ENCODE peak calls at places on chromosomes 2 and 18, in five cellular contexts. One of them, this sample, is unnamed.

GRCh38 chr2:147420517-147420916 is 424.3 kb upstream of the ACVR2A start:
- DNase-seq in mammary epithelial cell: no peak
- DNase-seq in PC-9: no peak
- DNase-seq in H9: peak; percentile 33
- DNase-seq in right lobe of liver: no peak
- DNase-seq in this sample: no peak

GRCh38 chr18:55100817-55101457 is 141.7 kb upstream of the CCDC68 start:
- DNase-seq in mammary epithelial cell: peak; percentile 73
- DNase-seq in PC-9: peak; percentile 39
- DNase-seq in H9: no peak
- DNase-seq in right lobe of liver: no peak
- DNase-seq in this sample: peak; percentile 80

GRCh38 chr2:142130111-142131015 is 453 bp downstream of the LRP1B start:
- DNase-seq in mammary epithelial cell: peak; percentile 69
- DNase-seq in PC-9: peak; percentile 64
- DNase-seq in H9: peak; percentile 72
- DNase-seq in right lobe of liver: peak; percentile 62
- DNase-seq in this sample: peak; percentile 27

GRCh38 chr2:152644197-152644873 is 72.9 kb downstream of the PRPF40A start:
- DNase-seq in mammary epithelial cell: no peak
- DNase-seq in PC-9: no peak
- DNase-seq in H9: no peak
- DNase-seq in right lobe of liver: no peak
- DNase-seq in this sample: no peak

GRCh38 chr2:163132850-163133249 is 294.3 kb upstream of the KCNH7 start:
- DNase-seq in mammary epithelial cell: no peak
- DNase-seq in PC-9: no peak
- DNase-seq in H9: no peak
- DNase-seq in right lobe of liver: no peak
- DNase-seq in this sample: no peak

GRCh38 chr2:6685447-6685846 is 180.3 kb downstream of the CMPK2 start:
- DNase-seq in mammary epithelial cell: no peak
- DNase-seq in PC-9: no peak
- DNase-seq in H9: no peak
- DNase-seq in right lobe of liver: no peak
- DNase-seq in this sample: no peak

GRCh38 chr2:199989822-199990221 is 34.4 kb downstream of the MAIP1 start:
- DNase-seq in mammary epithelial cell: no peak
- DNase-seq in PC-9: no peak
- DNase-seq in H9: no peak
- DNase-seq in right lobe of liver: no peak
- DNase-seq in this sample: no peak

GRCh38 chr18:63178526-63178880 is 141.1 kb downstream of the BCL2 start:
- DNase-seq in mammary epithelial cell: no peak
- DNase-seq in PC-9: no peak
- DNase-seq in H9: no peak
- DNase-seq in right lobe of liver: no peak
- DNase-seq in this sample: no peak

GRCh38 chr2:134365356-134365755 is 111.5 kb downstream of the MGAT5 start:
- DNase-seq in mammary epithelial cell: no peak
- DNase-seq in PC-9: no peak
- DNase-seq in H9: peak; percentile 43
- DNase-seq in right lobe of liver: no peak
- DNase-seq in this sample: peak; percentile 57

DNA sequence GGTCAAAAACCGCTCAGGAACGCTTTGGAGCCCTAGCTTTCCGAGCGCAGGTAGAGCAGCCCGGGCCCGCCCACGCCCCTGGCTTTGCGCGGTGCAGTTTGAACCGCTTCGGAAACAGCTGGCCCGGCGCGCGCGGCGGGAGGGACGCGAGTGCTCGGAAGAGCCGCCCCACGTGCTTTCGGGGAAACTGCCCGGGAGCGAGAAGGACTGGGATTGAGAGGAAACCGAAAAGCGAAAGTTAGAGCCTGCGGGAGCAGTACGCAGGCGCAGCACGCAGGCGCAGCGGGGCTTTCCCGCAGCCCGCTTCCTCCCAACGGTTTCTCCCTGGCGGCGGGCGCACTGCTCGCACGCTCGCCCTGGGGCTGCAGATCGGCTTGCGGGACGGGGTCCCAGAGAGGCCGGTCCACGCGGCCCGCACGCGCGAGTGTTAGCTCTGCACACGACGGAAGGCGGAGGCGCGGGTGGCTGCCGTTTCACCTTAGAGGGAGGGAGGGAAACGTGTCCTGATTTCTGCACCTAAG is 6.3 kb upstream of the STAT1 start:
- DNase-seq in mammary epithelial cell: peak; percentile 98
- DNase-seq in PC-9: peak; percentile 92
- DNase-seq in H9: peak; percentile 96
- DNase-seq in right lobe of liver: peak; percentile 96
- DNase-seq in this sample: peak; percentile 94
- TF ChIP-seq CTCF in mammary epithelial cell: no peak
- TF ChIP-seq CTCF in PC-9: no peak
- TF ChIP-seq CTCF in H9: peak; percentile 22
- TF ChIP-seq CTCF in right lobe of liver: no peak
- TF ChIP-seq CTCF in this sample: peak; percentile 12

GRCh38 chr2:224987733-224988132 is 54.5 kb downstream of the DOCK10 start:
- DNase-seq in mammary epithelial cell: no peak
- DNase-seq in PC-9: no peak
- DNase-seq in H9: no peak
- DNase-seq in right lobe of liver: no peak
- DNase-seq in this sample: no peak
- H3K4me1 ChIP-seq in mammary epithelial cell: peaks cover 11% of the 10 kb centered on the region
- H3K4me1 ChIP-seq in PC-9: no peaks in the 10 kb centered on the region
- H3K4me1 ChIP-seq in H9: no peaks in the 10 kb centered on the region
- H3K4me1 ChIP-seq in right lobe of liver: no peaks in the 10 kb centered on the region
- H3K4me1 ChIP-seq in this sample: peaks cover 8% of the 10 kb centered on the region

DNA sequence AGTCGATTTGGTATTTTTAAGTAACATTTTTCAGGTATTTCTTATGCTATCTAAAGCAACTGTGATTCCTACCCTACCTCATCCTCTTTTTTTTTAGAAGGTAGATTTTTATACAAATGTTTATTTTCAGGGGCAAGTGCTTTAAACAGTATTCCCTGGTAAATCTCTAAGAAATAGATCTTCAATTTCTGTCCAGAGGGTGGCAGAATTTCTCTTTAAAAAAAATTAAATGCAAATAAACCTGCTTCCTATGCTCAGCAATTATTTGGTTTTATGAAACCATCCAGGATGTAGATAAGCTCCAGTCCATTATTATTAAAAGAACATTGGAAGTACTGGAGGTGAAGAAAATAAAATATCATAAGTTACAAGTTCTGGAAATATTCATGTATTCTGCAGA is 191.9 kb downstream of the MYO3B start:
- DNase-seq in mammary epithelial cell: peak; percentile 20
- DNase-seq in PC-9: no peak
- DNase-seq in H9: no peak
- DNase-seq in right lobe of liver: no peak
- DNase-seq in this sample: no peak
- TF ChIP-seq CTCF in mammary epithelial cell: no peak
- TF ChIP-seq CTCF in PC-9: peak; percentile 67
- TF ChIP-seq CTCF in H9: peak; percentile 56
- TF ChIP-seq CTCF in right lobe of liver: peak; percentile 31
- TF ChIP-seq CTCF in this sample: peak; percentile 62

GRCh38 chr2:46915281-46915810 is at the start of gene MCFD2:
- DNase-seq in mammary epithelial cell: peak; percentile 12
- DNase-seq in PC-9: no peak
- DNase-seq in H9: no peak
- DNase-seq in right lobe of liver: peak; percentile 53
- DNase-seq in this sample: no peak
- H3K4me1 ChIP-seq in mammary epithelial cell: peaks cover 28% of the 10 kb centered on the region
- H3K4me1 ChIP-seq in PC-9: peaks cover 63% of the 10 kb centered on the region
- H3K4me1 ChIP-seq in H9: no peaks in the 10 kb centered on the region
- H3K4me1 ChIP-seq in right lobe of liver: peaks cover 44% of the 10 kb centered on the region
- H3K4me1 ChIP-seq in this sample: peaks cover 9% of the 10 kb centered on the region

GRCh38 chr2:172231508-172231907 is 128.8 kb upstream of the DLX2 start:
- DNase-seq in mammary epithelial cell: no peak
- DNase-seq in PC-9: no peak
- DNase-seq in H9: peak; percentile 14
- DNase-seq in right lobe of liver: no peak
- DNase-seq in this sample: no peak

GRCh38 chr2:172230783-172231446 is 128.2 kb upstream of the DLX2 start:
- DNase-seq in mammary epithelial cell: peak; percentile 57
- DNase-seq in PC-9: peak; percentile 84
- DNase-seq in H9: peak; percentile 29
- DNase-seq in right lobe of liver: no peak
- DNase-seq in this sample: peak; percentile 81

GRCh38 chr2:172233947-172234715 is 131.4 kb upstream of the DLX2 start:
- DNase-seq in mammary epithelial cell: no peak
- DNase-seq in PC-9: no peak
- DNase-seq in H9: no peak
- DNase-seq in right lobe of liver: no peak
- DNase-seq in this sample: no peak

GRCh38 chr2:172232638-172233253 is 130.0 kb upstream of the DLX2 start:
- DNase-seq in mammary epithelial cell: no peak
- DNase-seq in PC-9: no peak
- DNase-seq in H9: peak; percentile 3
- DNase-seq in right lobe of liver: no peak
- DNase-seq in this sample: no peak

GRCh38 chr2:172234716-172235661 is 132.3 kb upstream of the DLX2 start:
- DNase-seq in mammary epithelial cell: no peak
- DNase-seq in PC-9: no peak
- DNase-seq in H9: peak; percentile 83
- DNase-seq in right lobe of liver: no peak
- DNase-seq in this sample: no peak
- TF ChIP-seq CTCF in mammary epithelial cell: no peak
- TF ChIP-seq CTCF in PC-9: no peak
- TF ChIP-seq CTCF in H9: no peak
- TF ChIP-seq CTCF in right lobe of liver: no peak
- TF ChIP-seq CTCF in this sample: no peak

GRCh38 chr2:65407240-65407639 is 25.2 kb downstream of the SPRED2 start:
- DNase-seq in mammary epithelial cell: no peak
- DNase-seq in PC-9: no peak
- DNase-seq in H9: no peak
- DNase-seq in right lobe of liver: no peak
- DNase-seq in this sample: no peak
- H3K4me1 ChIP-seq in mammary epithelial cell: peaks cover 4% of the 10 kb centered on the region
- H3K4me1 ChIP-seq in PC-9: peaks cover 24% of the 10 kb centered on the region
- H3K4me1 ChIP-seq in H9: peaks cover 28% of the 10 kb centered on the region
- H3K4me1 ChIP-seq in right lobe of liver: peaks cover 25% of the 10 kb centered on the region
- H3K4me1 ChIP-seq in this sample: no peaks in the 10 kb centered on the region

GRCh38 chr18:10051877-10052631 is 138.2 kb downstream of the VAPA start:
- DNase-seq in mammary epithelial cell: peak; percentile 39
- DNase-seq in PC-9: no peak
- DNase-seq in H9: no peak
- DNase-seq in right lobe of liver: no peak
- DNase-seq in this sample: no peak

GRCh38 chr18:10050956-10051355 is 137.1 kb downstream of the VAPA start:
- DNase-seq in mammary epithelial cell: no peak
- DNase-seq in PC-9: no peak
- DNase-seq in H9: no peak
- DNase-seq in right lobe of liver: no peak
- DNase-seq in this sample: no peak

GRCh38 chr18:10047237-10047636 is 133.4 kb downstream of the VAPA start:
- DNase-seq in mammary epithelial cell: no peak
- DNase-seq in PC-9: no peak
- DNase-seq in H9: no peak
- DNase-seq in right lobe of liver: no peak
- DNase-seq in this sample: no peak

GRCh38 chr18:10052871-10053270 is 139.1 kb downstream of the VAPA start:
- DNase-seq in mammary epithelial cell: no peak
- DNase-seq in PC-9: no peak
- DNase-seq in H9: no peak
- DNase-seq in right lobe of liver: no peak
- DNase-seq in this sample: no peak

GRCh38 chr18:10049721-10050120 is 135.9 kb downstream of the VAPA start:
- DNase-seq in mammary epithelial cell: no peak
- DNase-seq in PC-9: no peak
- DNase-seq in H9: no peak
- DNase-seq in right lobe of liver: no peak
- DNase-seq in this sample: no peak
- TF ChIP-seq CTCF in mammary epithelial cell: no peak
- TF ChIP-seq CTCF in PC-9: no peak
- TF ChIP-seq CTCF in H9: no peak
- TF ChIP-seq CTCF in right lobe of liver: no peak
- TF ChIP-seq CTCF in this sample: no peak

GRCh38 chr18:44805176-44805575 is 124.5 kb downstream of the SETBP1 start:
- DNase-seq in mammary epithelial cell: no peak
- DNase-seq in PC-9: no peak
- DNase-seq in H9: no peak
- DNase-seq in right lobe of liver: no peak
- DNase-seq in this sample: no peak

GRCh38 chr18:44802508-44802907 is 121.8 kb downstream of the SETBP1 start:
- DNase-seq in mammary epithelial cell: peak; percentile 55
- DNase-seq in PC-9: no peak
- DNase-seq in H9: no peak
- DNase-seq in right lobe of liver: no peak
- DNase-seq in this sample: peak; percentile 34

GRCh38 chr18:44801796-44802195 is 121.1 kb downstream of the SETBP1 start:
- DNase-seq in mammary epithelial cell: no peak
- DNase-seq in PC-9: no peak
- DNase-seq in H9: no peak
- DNase-seq in right lobe of liver: no peak
- DNase-seq in this sample: no peak

GRCh38 chr18:44804033-44804432 is 123.3 kb downstream of the SETBP1 start:
- DNase-seq in mammary epithelial cell: no peak
- DNase-seq in PC-9: no peak
- DNase-seq in H9: no peak
- DNase-seq in right lobe of liver: no peak
- DNase-seq in this sample: no peak

DNA sequence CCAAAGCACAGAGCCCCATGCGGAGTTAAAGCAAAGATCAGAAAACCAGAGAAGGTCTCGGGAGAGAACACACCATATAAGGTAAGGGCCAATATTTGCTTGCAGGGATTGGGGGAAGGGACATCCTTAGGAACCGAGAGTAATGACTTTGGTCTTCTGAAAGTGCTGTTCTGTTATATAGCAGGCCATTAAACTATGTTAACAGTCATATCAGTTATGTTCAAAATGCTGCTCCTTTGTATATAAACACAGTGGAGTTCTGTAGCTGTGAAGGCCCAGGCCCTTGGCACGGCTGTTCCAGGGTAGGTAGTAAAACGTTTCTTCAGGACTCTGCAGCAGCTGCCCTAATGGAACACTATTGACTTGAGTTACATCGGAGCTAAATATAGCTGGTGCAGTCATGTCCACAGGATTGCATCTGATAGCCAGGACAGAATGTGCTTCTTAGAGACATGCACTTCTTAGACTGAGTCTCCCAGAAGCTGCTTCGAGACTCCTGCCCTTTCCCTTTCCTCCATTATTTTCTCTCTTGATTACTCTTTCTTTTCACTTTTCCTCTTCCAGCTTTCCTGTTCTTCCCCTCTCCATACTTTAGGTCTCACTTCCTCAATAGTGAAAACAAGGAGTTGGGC is 122.4 kb downstream of the SETBP1 start:
- DNase-seq in mammary epithelial cell: no peak
- DNase-seq in PC-9: no peak
- DNase-seq in H9: no peak
- DNase-seq in right lobe of liver: no peak
- DNase-seq in this sample: no peak
- H3K4me1 ChIP-seq in mammary epithelial cell: no peaks in the 10 kb centered on the region
- H3K4me1 ChIP-seq in PC-9: no peaks in the 10 kb centered on the region
- H3K4me1 ChIP-seq in H9: peaks cover 6% of the 10 kb centered on the region
- H3K4me1 ChIP-seq in right lobe of liver: peaks cover 58% of the 10 kb centered on the region
- H3K4me1 ChIP-seq in this sample: no peaks in the 10 kb centered on the region

GRCh38 chr2:14601070-14601770 is 31.3 kb upstream of the LRATD1 start:
- DNase-seq in mammary epithelial cell: peak; percentile 55
- DNase-seq in PC-9: no peak
- DNase-seq in H9: no peak
- DNase-seq in right lobe of liver: no peak
- DNase-seq in this sample: peak; percentile 25
- TF ChIP-seq CTCF in mammary epithelial cell: no peak
- TF ChIP-seq CTCF in PC-9: no peak
- TF ChIP-seq CTCF in H9: no peak
- TF ChIP-seq CTCF in right lobe of liver: no peak
- TF ChIP-seq CTCF in this sample: no peak